ENCODE peak calls at places on chromosome 4, in eight cellular contexts. L is CD8-positive, alpha-beta memory T cell; W is IMR-90; U is effector memory CD4-positive, alpha-beta T cell; I is AG09309; Z is ascending aorta; F is HFF-Myc; D is Peyer's patch. C is an unnamed sample.
A peak's percentile ranks its signal among the peaks of the same experiment; 100 is the strongest.

GRCh38 chr4:183905081-183905592 is at the start of gene STOX2:
- DNase-seq in L (no peak), W (peak; percentile 55), U (no peak), I (no peak), Z (peak; percentile 25), F (no peak), D (peak; percentile 53), C (peak; percentile 4)

GRCh38 chr4:23930750-23931488 is 41.1 kb upstream of the PPARGC1A start:
- DNase-seq in L (no peak), W (no peak), U (no peak), I (no peak), Z (peak; percentile 18), F (no peak), D (peak; percentile 82), C (no peak)

GRCh38 chr4:140252144-140252741 is 98.3 kb upstream of the MAML3 start:
- DNase-seq in L (no peak), W (no peak), U (no peak), I (no peak), Z (no peak), F (no peak), D (peak; percentile 57), C (no peak)

GRCh38 chr4:22553560-22553959 is 37.7 kb upstream of the ADGRA3 start:
- DNase-seq in L (no peak), W (no peak), U (no peak), I (no peak), Z (no peak), F (no peak), D (no peak), C (no peak)

GRCh38 chr4:39044947-39045734 is 12.9 kb upstream of the TMEM156 start:
- DNase-seq in L (peak; percentile 54), W (no peak), U (no peak), I (no peak), Z (no peak), F (no peak), D (no peak), C (no peak)

GRCh38 chr4:153494562-153494961 is 28.4 kb downstream of the TMEM131L start:
- DNase-seq in L (no peak), W (no peak), U (no peak), I (no peak), Z (no peak), F (no peak), D (no peak), C (no peak)

GRCh38 chr4:37453361-37454262 is 209.1 kb downstream of the NWD2 start:
- DNase-seq in L (peak; percentile 15), W (no peak), U (no peak), I (no peak), Z (no peak), F (no peak), D (peak; percentile 89), C (no peak)

GRCh38 chr4:53431052-53431451 is 53.6 kb downstream of the FIP1L1 start:
- DNase-seq in L (no peak), W (no peak), U (no peak), I (no peak), Z (no peak), F (no peak), D (no peak), C (no peak)

GRCh38 chr4:124640037-124640730 is 72.3 kb downstream of the ANKRD50 start:
- DNase-seq in L (no peak), W (peak; percentile 90), U (no peak), I (peak; percentile 20), Z (no peak), F (peak; percentile 77), D (no peak), C (peak; percentile 28)

GRCh38 chr4:159101983-159102622 is 776 bp upstream of the RAPGEF2 start:
- DNase-seq in L (no peak), W (no peak), U (no peak), I (no peak), Z (no peak), F (no peak), D (no peak), C (no peak)

GRCh38 chr4:130486186-130486585 is 1390.2 kb downstream of the C4orf33 start:
- DNase-seq in L (no peak), W (peak; percentile 49), U (no peak), I (no peak), Z (no peak), F (no peak), D (no peak), C (no peak)

GRCh38 chr4:138588501-138588900 is 346.4 kb upstream of the SLC7A11 start:
- DNase-seq in L (no peak), W (no peak), U (no peak), I (no peak), Z (no peak), F (no peak), D (no peak), C (no peak)

GRCh38 chr4:154329268-154329858 is 162.2 kb downstream of the DCHS2 start:
- DNase-seq in L (no peak), W (peak; percentile 10), U (no peak), I (no peak), Z (no peak), F (no peak), D (no peak), C (no peak)

GRCh38 chr4:119268466-119268865 is 53.5 kb downstream of the FABP2 start:
- DNase-seq in L (no peak), W (no peak), U (no peak), I (no peak), Z (no peak), F (no peak), D (no peak), C (no peak)

GRCh38 chr4:46648088-46648744 is 258.3 kb upstream of the GABRA2 start:
- DNase-seq in L (no peak), W (peak; percentile 64), U (no peak), I (no peak), Z (no peak), F (no peak), D (no peak), C (no peak)

GRCh38 chr4:6198768-6199343 is 1.5 kb downstream of the JAKMIP1 start:
- DNase-seq in L (peak; percentile 33), W (no peak), U (no peak), I (no peak), Z (no peak), F (no peak), D (no peak), C (no peak)
- H3K4me3 ChIP-seq in L (peak overlapping the region; percentile 58), W (no peak overlapping the region), U (peak overlapping the region; percentile 64), I (no peak overlapping the region), Z (peak overlapping the region; percentile 54), F (no peak overlapping the region), D (peak overlapping the region; percentile 57), C (no peak overlapping the region)

DNA sequence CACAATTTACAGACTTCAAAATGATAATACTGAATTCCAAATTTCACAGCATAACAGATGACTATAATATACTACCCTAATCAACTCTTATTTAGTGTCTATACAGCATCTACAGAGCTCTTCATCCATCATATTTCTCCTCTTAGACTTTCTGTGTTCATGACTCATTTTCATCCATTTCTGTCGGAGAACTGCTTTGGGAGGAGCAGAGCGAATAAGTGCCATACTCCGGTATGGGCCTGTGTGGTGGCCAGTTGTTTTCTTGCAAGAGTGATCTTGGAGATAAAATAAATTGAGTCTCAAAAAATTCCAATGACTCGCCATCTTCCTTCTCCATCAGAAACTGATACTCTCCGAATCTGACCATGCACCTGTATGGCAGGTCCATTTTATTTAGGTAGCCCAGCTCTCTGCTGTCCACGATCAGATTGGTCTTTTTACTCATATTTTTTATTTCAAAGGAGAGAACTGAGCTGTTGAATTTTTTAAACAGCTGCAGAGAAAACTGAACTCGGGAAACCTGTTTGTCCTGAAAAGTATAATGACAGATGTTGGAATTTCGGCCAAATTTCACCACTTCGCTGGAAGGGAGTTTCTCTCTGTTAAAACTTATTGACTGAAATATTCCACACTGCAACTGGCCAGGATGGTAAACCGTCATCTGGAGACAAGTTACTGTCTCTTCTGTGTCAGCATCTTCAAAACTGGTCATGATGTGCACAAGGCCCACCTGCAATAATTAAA is 7.8 kb downstream of the TIFA start:
- DNase-seq in L (no peak), W (no peak), U (no peak), I (no peak), Z (no peak), F (no peak), D (no peak), C (no peak)
- H3K4me3 ChIP-seq in L (no peak overlapping the region), W (no peak overlapping the region), U (no peak overlapping the region), I (no peak overlapping the region), Z (no peak overlapping the region), F (no peak overlapping the region), D (no peak overlapping the region), C (no peak overlapping the region)

DNA sequence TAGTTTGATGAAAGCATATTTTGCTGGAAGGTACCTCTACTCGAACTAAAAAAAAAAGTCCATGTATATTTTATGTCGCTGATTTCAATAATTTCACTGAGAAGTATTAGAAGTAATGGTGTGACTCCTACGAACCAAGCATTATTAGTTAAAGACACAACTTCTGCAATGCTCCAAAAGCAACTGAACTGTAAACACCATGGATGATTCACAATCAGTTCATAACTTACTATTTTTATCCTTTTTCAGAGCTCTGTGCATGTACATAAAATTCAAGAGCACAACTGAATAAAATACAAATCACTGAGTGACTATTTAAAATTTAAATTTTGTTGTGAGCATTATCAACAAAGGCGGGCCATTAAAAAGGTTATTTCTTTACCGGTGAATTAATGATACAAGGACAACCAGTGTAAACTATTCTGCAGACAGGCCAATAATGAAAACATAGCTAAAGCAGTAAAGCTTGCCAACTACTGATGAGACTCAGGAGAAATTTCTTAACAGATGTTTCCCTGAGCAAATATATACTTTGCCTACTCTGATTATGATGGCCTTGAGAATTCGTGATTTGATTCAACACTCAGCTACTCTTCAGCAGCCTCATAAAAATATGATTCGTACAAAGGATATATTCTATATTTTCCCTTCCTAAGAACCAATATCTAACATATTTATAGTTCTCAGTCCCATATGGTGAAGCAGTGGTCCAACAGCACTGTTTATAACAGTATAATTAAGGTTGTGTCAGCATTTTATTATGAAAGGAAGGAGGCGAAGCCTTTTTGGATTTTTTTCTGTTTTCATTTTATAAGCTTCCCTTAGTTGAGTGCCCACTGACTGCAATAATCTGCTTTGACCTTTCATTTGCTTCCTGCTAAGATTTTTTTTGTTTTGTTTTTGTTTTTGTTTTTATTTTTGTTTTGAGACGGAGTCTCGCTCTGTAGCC is 62.8 kb upstream of the NEIL3 start:
- DNase-seq in L (no peak), W (peak; percentile 80), U (no peak), I (peak; percentile 10), Z (no peak), F (no peak), D (no peak), C (no peak)
- H3K4me3 ChIP-seq in L (no peak overlapping the region), W (no peak overlapping the region), U (no peak overlapping the region), I (no peak overlapping the region), Z (no peak overlapping the region), F (no peak overlapping the region), D (no peak overlapping the region), C (no peak overlapping the region)

DNA sequence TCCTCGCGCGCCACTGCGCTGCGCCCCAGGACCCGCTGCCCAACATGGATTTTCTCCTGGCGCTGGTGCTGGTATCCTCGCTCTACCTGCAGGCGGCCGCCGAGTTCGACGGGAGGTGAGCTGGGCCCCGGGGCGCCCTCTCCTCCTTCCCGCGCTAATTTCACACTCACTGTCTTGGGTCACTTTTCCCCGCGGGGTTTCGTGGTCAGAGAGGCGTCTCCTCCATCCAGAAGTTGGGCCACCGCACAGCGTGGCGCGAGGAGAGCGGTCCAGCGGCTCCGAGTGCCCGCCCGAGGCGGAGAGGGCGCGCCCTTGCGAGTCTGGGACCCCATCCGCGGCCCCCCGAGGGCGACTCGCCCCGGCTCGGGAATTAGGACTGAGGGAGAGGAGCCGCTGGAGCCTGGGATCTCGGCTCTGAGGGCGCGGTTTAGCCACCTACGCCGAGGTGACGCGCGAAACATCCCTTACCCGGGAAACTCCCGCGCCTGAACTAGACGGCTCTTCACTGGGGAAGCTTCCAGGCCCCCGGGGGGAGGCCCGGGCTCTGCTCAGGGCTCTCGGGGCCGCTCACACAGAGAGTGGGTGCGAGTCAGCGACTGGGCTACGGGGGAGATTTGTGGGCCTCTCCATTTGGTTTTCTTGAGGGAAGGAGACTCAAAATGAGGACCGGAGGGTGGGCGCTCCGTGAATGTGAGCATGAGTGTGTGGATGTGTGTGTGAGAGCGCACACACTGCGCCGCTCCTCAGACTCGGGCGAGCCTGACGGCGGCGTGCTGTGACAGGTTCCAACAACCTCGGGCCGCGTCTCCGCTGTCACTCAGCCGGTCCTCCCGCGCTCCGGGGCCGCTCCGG is 564 bp downstream of the NPNT start:
- DNase-seq in L (no peak), W (no peak), U (no peak), I (no peak), Z (no peak), F (no peak), D (peak; percentile 70), C (no peak)
- H3K4me3 ChIP-seq in L (no peak overlapping the region), W (no peak overlapping the region), U (no peak overlapping the region), I (peak overlapping the region; percentile 2), Z (peak overlapping the region; percentile 83), F (no peak overlapping the region), D (peak overlapping the region; percentile 95), C (no peak overlapping the region)